ENCODE peak calls at places on chromosome 19, in five cellular contexts. One of them, this sample, is unnamed.

GRCh38 chr19:11168568-11168967 is 13.0 kb upstream of the SPC24 start:
- DNase-seq in GM04503: peak
- DNase-seq in activated CD4-positive, alpha-beta T cell treated with anti-CD3 and anti-CD28 coated beads, Interleukin-2, amount 50 U/mL, for 1 hour: no peak
- DNase-seq in stimulated activated CD8-positive, alpha-beta memory T cell treated with anti-CD3 and anti-CD28 coated beads, Interleukin-12 subunit alpha, Interleukin-12 subunit beta, amount 100 ng/mL, for 4 hours: no peak
- DNase-seq in EL: peak
- DNase-seq in this sample: no peak

GRCh38 chr19:20928371-20928770 is 5.3 kb downstream of the ZNF85 start:
- DNase-seq in GM04503: peak
- DNase-seq in activated CD4-positive, alpha-beta T cell treated with anti-CD3 and anti-CD28 coated beads, Interleukin-2, amount 50 U/mL, for 1 hour: no peak
- DNase-seq in stimulated activated CD8-positive, alpha-beta memory T cell treated with anti-CD3 and anti-CD28 coated beads, Interleukin-12 subunit alpha, Interleukin-12 subunit beta, amount 100 ng/mL, for 4 hours: no peak
- DNase-seq in EL: peak
- DNase-seq in this sample: no peak

GRCh38 chr19:45001087-45001739 is at the start of gene RELB:
- DNase-seq in GM04503: peak
- DNase-seq in activated CD4-positive, alpha-beta T cell treated with anti-CD3 and anti-CD28 coated beads, Interleukin-2, amount 50 U/mL, for 1 hour: peak
- DNase-seq in stimulated activated CD8-positive, alpha-beta memory T cell treated with anti-CD3 and anti-CD28 coated beads, Interleukin-12 subunit alpha, Interleukin-12 subunit beta, amount 100 ng/mL, for 4 hours: peak
- DNase-seq in EL: peak
- DNase-seq in this sample: peak

GRCh38 chr19:31350693-31351211 is 1.5 kb upstream of the TSHZ3 start:
- DNase-seq in GM04503: no peak
- DNase-seq in activated CD4-positive, alpha-beta T cell treated with anti-CD3 and anti-CD28 coated beads, Interleukin-2, amount 50 U/mL, for 1 hour: peak
- DNase-seq in stimulated activated CD8-positive, alpha-beta memory T cell treated with anti-CD3 and anti-CD28 coated beads, Interleukin-12 subunit alpha, Interleukin-12 subunit beta, amount 100 ng/mL, for 4 hours: no peak
- DNase-seq in EL: peak
- DNase-seq in this sample: peak

GRCh38 chr19:45110811-45111210 is 17.8 kb downstream of the PPP1R37 start:
- DNase-seq in GM04503: no peak
- DNase-seq in activated CD4-positive, alpha-beta T cell treated with anti-CD3 and anti-CD28 coated beads, Interleukin-2, amount 50 U/mL, for 1 hour: no peak
- DNase-seq in stimulated activated CD8-positive, alpha-beta memory T cell treated with anti-CD3 and anti-CD28 coated beads, Interleukin-12 subunit alpha, Interleukin-12 subunit beta, amount 100 ng/mL, for 4 hours: no peak
- DNase-seq in EL: no peak
- DNase-seq in this sample: no peak

GRCh38 chr19:38036707-38037106 is 129.7 kb downstream of the SIPA1L3 start:
- DNase-seq in GM04503: no peak
- DNase-seq in activated CD4-positive, alpha-beta T cell treated with anti-CD3 and anti-CD28 coated beads, Interleukin-2, amount 50 U/mL, for 1 hour: no peak
- DNase-seq in stimulated activated CD8-positive, alpha-beta memory T cell treated with anti-CD3 and anti-CD28 coated beads, Interleukin-12 subunit alpha, Interleukin-12 subunit beta, amount 100 ng/mL, for 4 hours: no peak
- DNase-seq in EL: no peak
- DNase-seq in this sample: no peak

GRCh38 chr19:53903055-53903680 is 5.9 kb upstream of the CACNG7 start:
- DNase-seq in GM04503: no peak
- DNase-seq in activated CD4-positive, alpha-beta T cell treated with anti-CD3 and anti-CD28 coated beads, Interleukin-2, amount 50 U/mL, for 1 hour: peak
- DNase-seq in stimulated activated CD8-positive, alpha-beta memory T cell treated with anti-CD3 and anti-CD28 coated beads, Interleukin-12 subunit alpha, Interleukin-12 subunit beta, amount 100 ng/mL, for 4 hours: no peak
- DNase-seq in EL: no peak
- DNase-seq in this sample: peak

GRCh38 chr19:38841787-38842438 is 7.9 kb downstream of the HNRNPL start:
- DNase-seq in GM04503: no peak
- DNase-seq in activated CD4-positive, alpha-beta T cell treated with anti-CD3 and anti-CD28 coated beads, Interleukin-2, amount 50 U/mL, for 1 hour: peak
- DNase-seq in stimulated activated CD8-positive, alpha-beta memory T cell treated with anti-CD3 and anti-CD28 coated beads, Interleukin-12 subunit alpha, Interleukin-12 subunit beta, amount 100 ng/mL, for 4 hours: no peak
- DNase-seq in EL: no peak
- DNase-seq in this sample: peak

GRCh38 chr19:18086590-18087138 is at the start of gene IL12RB1:
- DNase-seq in GM04503: no peak
- DNase-seq in activated CD4-positive, alpha-beta T cell treated with anti-CD3 and anti-CD28 coated beads, Interleukin-2, amount 50 U/mL, for 1 hour: peak
- DNase-seq in stimulated activated CD8-positive, alpha-beta memory T cell treated with anti-CD3 and anti-CD28 coated beads, Interleukin-12 subunit alpha, Interleukin-12 subunit beta, amount 100 ng/mL, for 4 hours: peak
- DNase-seq in EL: peak
- DNase-seq in this sample: peak

GRCh38 chr19:13012690-13013608 is 17.7 kb downstream of the NFIX start:
- DNase-seq in GM04503: no peak
- DNase-seq in activated CD4-positive, alpha-beta T cell treated with anti-CD3 and anti-CD28 coated beads, Interleukin-2, amount 50 U/mL, for 1 hour: no peak
- DNase-seq in stimulated activated CD8-positive, alpha-beta memory T cell treated with anti-CD3 and anti-CD28 coated beads, Interleukin-12 subunit alpha, Interleukin-12 subunit beta, amount 100 ng/mL, for 4 hours: peak
- DNase-seq in EL: peak
- DNase-seq in this sample: no peak

GRCh38 chr19:15038304-15038703 is 11.0 kb upstream of the CASP14 start:
- DNase-seq in GM04503: no peak
- DNase-seq in activated CD4-positive, alpha-beta T cell treated with anti-CD3 and anti-CD28 coated beads, Interleukin-2, amount 50 U/mL, for 1 hour: no peak
- DNase-seq in stimulated activated CD8-positive, alpha-beta memory T cell treated with anti-CD3 and anti-CD28 coated beads, Interleukin-12 subunit alpha, Interleukin-12 subunit beta, amount 100 ng/mL, for 4 hours: no peak
- DNase-seq in EL: no peak
- DNase-seq in this sample: no peak

GRCh38 chr19:2533686-2534085 is 57.8 kb downstream of the GADD45B start:
- DNase-seq in GM04503: no peak
- DNase-seq in activated CD4-positive, alpha-beta T cell treated with anti-CD3 and anti-CD28 coated beads, Interleukin-2, amount 50 U/mL, for 1 hour: no peak
- DNase-seq in stimulated activated CD8-positive, alpha-beta memory T cell treated with anti-CD3 and anti-CD28 coated beads, Interleukin-12 subunit alpha, Interleukin-12 subunit beta, amount 100 ng/mL, for 4 hours: no peak
- DNase-seq in EL: peak
- DNase-seq in this sample: no peak

GRCh38 chr19:16027528-16027927 is 48.8 kb upstream of the TPM4 start:
- DNase-seq in GM04503: no peak
- DNase-seq in activated CD4-positive, alpha-beta T cell treated with anti-CD3 and anti-CD28 coated beads, Interleukin-2, amount 50 U/mL, for 1 hour: no peak
- DNase-seq in stimulated activated CD8-positive, alpha-beta memory T cell treated with anti-CD3 and anti-CD28 coated beads, Interleukin-12 subunit alpha, Interleukin-12 subunit beta, amount 100 ng/mL, for 4 hours: no peak
- DNase-seq in EL: no peak
- DNase-seq in this sample: no peak

GRCh38 chr19:1182727-1183126 is 8.7 kb upstream of the SBNO2 start:
- DNase-seq in GM04503: no peak
- DNase-seq in activated CD4-positive, alpha-beta T cell treated with anti-CD3 and anti-CD28 coated beads, Interleukin-2, amount 50 U/mL, for 1 hour: no peak
- DNase-seq in stimulated activated CD8-positive, alpha-beta memory T cell treated with anti-CD3 and anti-CD28 coated beads, Interleukin-12 subunit alpha, Interleukin-12 subunit beta, amount 100 ng/mL, for 4 hours: no peak
- DNase-seq in EL: no peak
- DNase-seq in this sample: no peak

GRCh38 chr19:5621945-5622464 is 571 bp downstream of the SAFB2 start:
- DNase-seq in GM04503: no peak
- DNase-seq in activated CD4-positive, alpha-beta T cell treated with anti-CD3 and anti-CD28 coated beads, Interleukin-2, amount 50 U/mL, for 1 hour: peak
- DNase-seq in stimulated activated CD8-positive, alpha-beta memory T cell treated with anti-CD3 and anti-CD28 coated beads, Interleukin-12 subunit alpha, Interleukin-12 subunit beta, amount 100 ng/mL, for 4 hours: peak
- DNase-seq in EL: no peak
- DNase-seq in this sample: peak

GRCh38 chr19:2129022-2129421 is 22.3 kb downstream of the AP3D1 start:
- DNase-seq in GM04503: no peak
- DNase-seq in activated CD4-positive, alpha-beta T cell treated with anti-CD3 and anti-CD28 coated beads, Interleukin-2, amount 50 U/mL, for 1 hour: no peak
- DNase-seq in stimulated activated CD8-positive, alpha-beta memory T cell treated with anti-CD3 and anti-CD28 coated beads, Interleukin-12 subunit alpha, Interleukin-12 subunit beta, amount 100 ng/mL, for 4 hours: no peak
- DNase-seq in EL: no peak
- DNase-seq in this sample: no peak

GRCh38 chr19:4720037-4720700 is 3.5 kb downstream of the DPP9 start:
- DNase-seq in GM04503: no peak
- DNase-seq in activated CD4-positive, alpha-beta T cell treated with anti-CD3 and anti-CD28 coated beads, Interleukin-2, amount 50 U/mL, for 1 hour: no peak
- DNase-seq in stimulated activated CD8-positive, alpha-beta memory T cell treated with anti-CD3 and anti-CD28 coated beads, Interleukin-12 subunit alpha, Interleukin-12 subunit beta, amount 100 ng/mL, for 4 hours: no peak
- DNase-seq in EL: no peak
- DNase-seq in this sample: no peak

GRCh38 chr19:7450243-7451223 is 38.3 kb downstream of the PEX11G start:
- DNase-seq in GM04503: no peak
- DNase-seq in activated CD4-positive, alpha-beta T cell treated with anti-CD3 and anti-CD28 coated beads, Interleukin-2, amount 50 U/mL, for 1 hour: no peak
- DNase-seq in stimulated activated CD8-positive, alpha-beta memory T cell treated with anti-CD3 and anti-CD28 coated beads, Interleukin-12 subunit alpha, Interleukin-12 subunit beta, amount 100 ng/mL, for 4 hours: no peak
- DNase-seq in EL: peak
- DNase-seq in this sample: peak

GRCh38 chr19:4957981-4958380 is 10.9 kb upstream of the KDM4B start:
- DNase-seq in GM04503: no peak
- DNase-seq in activated CD4-positive, alpha-beta T cell treated with anti-CD3 and anti-CD28 coated beads, Interleukin-2, amount 50 U/mL, for 1 hour: no peak
- DNase-seq in stimulated activated CD8-positive, alpha-beta memory T cell treated with anti-CD3 and anti-CD28 coated beads, Interleukin-12 subunit alpha, Interleukin-12 subunit beta, amount 100 ng/mL, for 4 hours: no peak
- DNase-seq in EL: no peak
- DNase-seq in this sample: no peak

GRCh38 chr19:34193439-34193838 is 21.1 kb downstream of the LSM14A start:
- DNase-seq in GM04503: no peak
- DNase-seq in activated CD4-positive, alpha-beta T cell treated with anti-CD3 and anti-CD28 coated beads, Interleukin-2, amount 50 U/mL, for 1 hour: no peak
- DNase-seq in stimulated activated CD8-positive, alpha-beta memory T cell treated with anti-CD3 and anti-CD28 coated beads, Interleukin-12 subunit alpha, Interleukin-12 subunit beta, amount 100 ng/mL, for 4 hours: no peak
- DNase-seq in EL: no peak
- DNase-seq in this sample: no peak

GRCh38 chr19:3360494-3361383 is 5.6 kb upstream of the NFIC start:
- DNase-seq in GM04503: no peak
- DNase-seq in activated CD4-positive, alpha-beta T cell treated with anti-CD3 and anti-CD28 coated beads, Interleukin-2, amount 50 U/mL, for 1 hour: peak
- DNase-seq in stimulated activated CD8-positive, alpha-beta memory T cell treated with anti-CD3 and anti-CD28 coated beads, Interleukin-12 subunit alpha, Interleukin-12 subunit beta, amount 100 ng/mL, for 4 hours: peak
- DNase-seq in EL: peak
- DNase-seq in this sample: peak

GRCh38 chr19:41916033-41916424 is 12.2 kb downstream of the ERFL start:
- DNase-seq in GM04503: no peak
- DNase-seq in activated CD4-positive, alpha-beta T cell treated with anti-CD3 and anti-CD28 coated beads, Interleukin-2, amount 50 U/mL, for 1 hour: no peak
- DNase-seq in stimulated activated CD8-positive, alpha-beta memory T cell treated with anti-CD3 and anti-CD28 coated beads, Interleukin-12 subunit alpha, Interleukin-12 subunit beta, amount 100 ng/mL, for 4 hours: no peak
- DNase-seq in EL: no peak
- DNase-seq in this sample: no peak

GRCh38 chr19:6678690-6679109 is 8.7 kb upstream of the TNFSF14 start:
- DNase-seq in GM04503: no peak
- DNase-seq in activated CD4-positive, alpha-beta T cell treated with anti-CD3 and anti-CD28 coated beads, Interleukin-2, amount 50 U/mL, for 1 hour: no peak
- DNase-seq in stimulated activated CD8-positive, alpha-beta memory T cell treated with anti-CD3 and anti-CD28 coated beads, Interleukin-12 subunit alpha, Interleukin-12 subunit beta, amount 100 ng/mL, for 4 hours: no peak
- DNase-seq in EL: peak
- DNase-seq in this sample: peak

GRCh38 chr19:12838182-12838890 is at the start of gene MAST1:
- DNase-seq in GM04503: no peak
- DNase-seq in activated CD4-positive, alpha-beta T cell treated with anti-CD3 and anti-CD28 coated beads, Interleukin-2, amount 50 U/mL, for 1 hour: peak
- DNase-seq in stimulated activated CD8-positive, alpha-beta memory T cell treated with anti-CD3 and anti-CD28 coated beads, Interleukin-12 subunit alpha, Interleukin-12 subunit beta, amount 100 ng/mL, for 4 hours: no peak
- DNase-seq in EL: peak
- DNase-seq in this sample: peak

GRCh38 chr19:13892885-13893284 is 13.0 kb downstream of the BRME1 start:
- DNase-seq in GM04503: no peak
- DNase-seq in activated CD4-positive, alpha-beta T cell treated with anti-CD3 and anti-CD28 coated beads, Interleukin-2, amount 50 U/mL, for 1 hour: no peak
- DNase-seq in stimulated activated CD8-positive, alpha-beta memory T cell treated with anti-CD3 and anti-CD28 coated beads, Interleukin-12 subunit alpha, Interleukin-12 subunit beta, amount 100 ng/mL, for 4 hours: no peak
- DNase-seq in EL: no peak
- DNase-seq in this sample: no peak

GRCh38 chr19:4023600-4024398 is 16.3 kb downstream of the PIAS4 start:
- DNase-seq in GM04503: no peak
- DNase-seq in activated CD4-positive, alpha-beta T cell treated with anti-CD3 and anti-CD28 coated beads, Interleukin-2, amount 50 U/mL, for 1 hour: no peak
- DNase-seq in stimulated activated CD8-positive, alpha-beta memory T cell treated with anti-CD3 and anti-CD28 coated beads, Interleukin-12 subunit alpha, Interleukin-12 subunit beta, amount 100 ng/mL, for 4 hours: no peak
- DNase-seq in EL: no peak
- DNase-seq in this sample: no peak

GRCh38 chr19:7294571-7295212 is 478 bp upstream of the INSR start:
- DNase-seq in GM04503: peak
- DNase-seq in activated CD4-positive, alpha-beta T cell treated with anti-CD3 and anti-CD28 coated beads, Interleukin-2, amount 50 U/mL, for 1 hour: no peak
- DNase-seq in stimulated activated CD8-positive, alpha-beta memory T cell treated with anti-CD3 and anti-CD28 coated beads, Interleukin-12 subunit alpha, Interleukin-12 subunit beta, amount 100 ng/mL, for 4 hours: no peak
- DNase-seq in EL: peak
- DNase-seq in this sample: no peak

GRCh38 chr19:29841559-29842367 is 30.0 kb downstream of the CCNE1 start:
- DNase-seq in GM04503: no peak
- DNase-seq in activated CD4-positive, alpha-beta T cell treated with anti-CD3 and anti-CD28 coated beads, Interleukin-2, amount 50 U/mL, for 1 hour: no peak
- DNase-seq in stimulated activated CD8-positive, alpha-beta memory T cell treated with anti-CD3 and anti-CD28 coated beads, Interleukin-12 subunit alpha, Interleukin-12 subunit beta, amount 100 ng/mL, for 4 hours: no peak
- DNase-seq in EL: peak
- DNase-seq in this sample: no peak

GRCh38 chr19:18999016-18999758 is 34.1 kb downstream of the SUGP2 start:
- DNase-seq in GM04503: no peak
- DNase-seq in activated CD4-positive, alpha-beta T cell treated with anti-CD3 and anti-CD28 coated beads, Interleukin-2, amount 50 U/mL, for 1 hour: no peak
- DNase-seq in stimulated activated CD8-positive, alpha-beta memory T cell treated with anti-CD3 and anti-CD28 coated beads, Interleukin-12 subunit alpha, Interleukin-12 subunit beta, amount 100 ng/mL, for 4 hours: no peak
- DNase-seq in EL: peak
- DNase-seq in this sample: no peak

GRCh38 chr19:1070576-1070930 is 3.6 kb downstream of the ARHGAP45 start:
- DNase-seq in GM04503: no peak
- DNase-seq in activated CD4-positive, alpha-beta T cell treated with anti-CD3 and anti-CD28 coated beads, Interleukin-2, amount 50 U/mL, for 1 hour: no peak
- DNase-seq in stimulated activated CD8-positive, alpha-beta memory T cell treated with anti-CD3 and anti-CD28 coated beads, Interleukin-12 subunit alpha, Interleukin-12 subunit beta, amount 100 ng/mL, for 4 hours: no peak
- DNase-seq in EL: no peak
- DNase-seq in this sample: no peak